ENCODE peak calls at places on chromosomes 6 and 20, in four cellular contexts. T is HS-5, X is ELF-1, N is GM12865. W is an unnamed sample.

GRCh38 chr6:155701342-155701741 is 245.7 kb upstream of the NOX3 start:
- DNase-seq in X (no peak), T (no peak), N (no peak), W (no peak)

GRCh38 chr6:157727629-157728182 is 95.3 kb upstream of the SNX9 start:
- DNase-seq in T (no peak), N (no peak), X (no peak), W (no peak)

GRCh38 chr6:75317503-75318206 is 33.1 kb upstream of the TMEM30A start:
- DNase-seq in N (no peak), X (no peak), T (peak), W (no peak)

GRCh38 chr20:31566658-31567379 is 38.3 kb upstream of the ID1 start:
- DNase-seq in T (no peak), X (no peak), N (peak), W (no peak)

GRCh38 chr6:155241966-155242365 is 21.8 kb upstream of the CLDN20 start:
- DNase-seq in N (no peak), T (no peak), X (no peak), W (no peak)

GRCh38 chr6:1597121-1597744 is 12.5 kb upstream of the FOXC1 start:
- DNase-seq in N (no peak), T (no peak), X (peak), W (no peak)

GRCh38 chr6:148888853-148889252 is 142.0 kb downstream of the UST start:
- DNase-seq in X (no peak), N (no peak), T (no peak), W (no peak)

GRCh38 chr20:58069796-58070663 is 158.4 kb downstream of the ANKRD60 start:
- DNase-seq in T (no peak), X (no peak), N (no peak), W (no peak)

GRCh38 chr6:90087103-90087833 is 193.0 kb downstream of the GJA10 start:
- DNase-seq in T (no peak), N (no peak), X (no peak), W (no peak)

W was measured in GM10248.